ENCODE peak calls at places on chromosome 12, in five cellular contexts. G is GM23338, Y is pancreas, R is endothelial cell of umbilical vein, D is H7. O is an unnamed sample.

GRCh38 chr12:109822416-109822815 is 10.8 kb downstream of the TRPV4 start:
- DNase-seq in R (no peak), Y (no peak), D (no peak), G (no peak), O (no peak)

GRCh38 chr12:113852695-113853490 is 113.2 kb downstream of the RBM19 start:
- DNase-seq in Y (no peak), G (no peak), D (no peak), R (no peak), O (no peak)

GRCh38 chr12:219891-220352 is 6.0 kb upstream of the SLC6A12 start:
- DNase-seq in D (peak; percentile 97), G (peak; percentile 96), Y (peak; percentile 69), R (peak; percentile 16), O (peak; percentile 42)

GRCh38 chr12:111242190-111242589 is 126.7 kb downstream of the PHETA1 start:
- DNase-seq in G (no peak), Y (no peak), R (no peak), D (no peak), O (no peak)

GRCh38 chr12:92561543-92561899 is 141.3 kb upstream of the PLEKHG7 start:
- DNase-seq in D (no peak), R (peak; percentile 72), Y (peak; percentile 70), G (no peak), O (no peak)

GRCh38 chr12:117273091-117273490 is 82.8 kb upstream of the FBXO21 start:
- DNase-seq in Y (no peak), R (no peak), D (no peak), G (no peak), O (no peak)

GRCh38 chr12:66803972-66804371 is 125.1 kb upstream of the GRIP1 start:
- DNase-seq in G (peak; percentile 37), Y (no peak), R (no peak), D (peak; percentile 13), O (no peak)

GRCh38 chr12:88924162-88924561 is 343.9 kb upstream of the KITLG start:
- DNase-seq in Y (no peak), G (no peak), D (no peak), R (no peak), O (no peak)

GRCh38 chr12:121117226-121117777 is 15.4 kb upstream of the P2RX7 start:
- DNase-seq in Y (no peak), G (no peak), R (no peak), D (no peak), O (no peak)

GRCh38 chr12:107931761-107932160 is 157.3 kb downstream of the ASCL4 start:
- DNase-seq in D (no peak), G (no peak), Y (no peak), R (no peak), O (no peak)

GRCh38 chr12:31210104-31210503 is 115.8 kb downstream of the SINHCAF start:
- DNase-seq in D (no peak), G (no peak), Y (no peak), R (no peak), O (no peak)

GRCh38 chr12:3083949-3084348 is 6.8 kb downstream of the TSPAN9 start:
- DNase-seq in R (peak; percentile 33), Y (no peak), D (no peak), G (no peak), O (no peak)
- H3K4me3 ChIP-seq in R (no peak overlapping the region), Y (no peak overlapping the region), D (peak overlapping the region; percentile 8), G (no peak overlapping the region), O (no peak overlapping the region)

GRCh38 chr12:52542785-52543318 is 10.1 kb downstream of the KRT71 start:
- DNase-seq in R (no peak), G (no peak), Y (no peak), D (no peak), O (no peak)

GRCh38 chr12:52541709-52542108 is 11.2 kb downstream of the KRT71 start:
- DNase-seq in G (no peak), Y (no peak), R (no peak), D (no peak), O (no peak)

GRCh38 chr12:52543985-52544888 is 8.7 kb downstream of the KRT71 start:
- DNase-seq in D (peak; percentile 74), G (peak; percentile 18), R (no peak), Y (no peak), O (no peak)

GRCh38 chr12:52540531-52540930 is 12.4 kb downstream of the KRT71 start:
- DNase-seq in G (no peak), Y (no peak), R (no peak), D (no peak), O (no peak)

DNA sequence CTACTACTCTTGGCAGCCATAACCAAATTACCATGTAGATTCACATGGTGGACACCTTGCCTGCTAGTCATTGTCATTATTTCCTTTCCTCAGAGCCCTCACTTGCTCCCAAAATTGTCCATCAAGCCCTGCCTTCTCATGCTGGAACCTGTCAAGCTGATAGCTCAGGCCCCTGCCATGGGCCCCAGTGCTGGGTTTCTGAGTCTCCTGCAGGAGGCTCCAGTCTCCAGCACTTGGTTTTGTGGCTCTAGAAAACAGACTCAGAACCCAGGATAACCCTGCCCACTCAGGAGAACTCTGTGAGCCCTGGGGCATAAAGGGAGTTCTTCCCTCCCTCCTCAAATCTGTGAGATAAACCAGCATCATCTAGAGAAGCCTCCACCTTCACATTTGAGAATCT is 10.8 kb downstream of the KRT71 start:
- DNase-seq in R (no peak), D (no peak), G (no peak), Y (no peak), O (no peak)
- H3K4me3 ChIP-seq in R (no peak overlapping the region), D (no peak overlapping the region), G (no peak overlapping the region), Y (no peak overlapping the region), O (no peak overlapping the region)

DNA sequence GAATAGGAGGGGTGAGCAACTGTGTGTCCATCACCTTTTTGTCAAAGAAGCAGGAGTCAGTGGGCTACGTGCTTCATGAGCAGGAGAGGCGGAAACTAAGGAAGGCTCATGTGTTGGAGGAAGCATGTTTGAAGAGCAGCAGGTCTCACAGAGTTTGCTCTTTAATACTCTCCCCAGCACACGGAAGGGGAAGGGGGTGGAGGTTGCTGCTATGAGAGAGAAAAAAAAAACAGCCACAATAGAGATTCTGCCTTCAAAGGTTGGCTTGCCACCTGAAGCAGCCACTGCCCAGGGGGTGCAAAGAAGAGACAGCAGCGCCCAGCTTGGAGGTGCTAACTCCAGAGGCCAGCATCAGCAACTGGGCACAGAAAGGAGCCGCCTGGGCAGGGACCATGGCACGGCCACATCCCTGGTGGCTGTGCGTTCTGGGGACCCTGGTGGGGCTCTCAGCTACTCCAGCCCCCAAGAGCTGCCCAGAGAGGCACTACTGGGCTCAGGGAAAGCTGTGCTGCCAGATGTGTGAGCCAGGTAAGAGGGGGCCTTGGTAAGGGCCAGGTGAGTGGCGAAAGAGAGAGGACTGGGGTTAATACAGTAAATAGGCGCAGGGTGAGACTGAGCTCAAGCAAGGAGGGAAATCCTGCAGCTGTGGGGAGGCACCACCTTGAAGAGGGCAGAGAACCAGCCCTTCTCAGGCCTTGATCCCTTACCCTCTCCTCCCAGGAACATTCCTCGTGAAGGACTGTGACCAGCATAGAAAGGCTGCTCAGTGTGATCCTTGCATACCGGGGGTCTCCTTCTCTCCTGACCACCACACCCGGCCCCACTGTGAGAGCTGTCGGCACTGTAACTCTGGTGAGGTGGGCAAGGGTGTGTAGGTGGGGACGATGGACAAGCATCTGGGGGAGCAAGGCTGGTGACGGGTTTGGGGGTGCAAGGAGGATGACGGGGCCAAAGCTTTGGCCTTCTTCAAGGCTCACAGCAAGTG is at the start of gene CD27:
- DNase-seq in R (no peak), Y (no peak), G (no peak), D (no peak), O (peak; percentile 54)
- H3K4me3 ChIP-seq in R (no peak within 1 kb of the TSS), Y (no peak within 1 kb of the TSS), G (no peak within 1 kb of the TSS), D (no peak within 1 kb of the TSS), O (peak within 1 kb of the TSS; percentile 100)

GRCh38 chr12:132685400-132685799 is 1.7 kb downstream of the POLE start:
- DNase-seq in G (no peak), Y (no peak), R (no peak), D (no peak), O (no peak)
- H3K4me3 ChIP-seq in G (peak overlapping the region; percentile 69), Y (no peak overlapping the region), R (no peak overlapping the region), D (no peak overlapping the region), O (no peak overlapping the region)

GRCh38 chr12:76276499-76277151 is 71.6 kb downstream of the BBS10 start:
- DNase-seq in D (no peak), G (no peak), R (no peak), Y (no peak), O (no peak)
- H3K4me3 ChIP-seq in D (no peak overlapping the region), G (no peak overlapping the region), R (no peak overlapping the region), Y (no peak overlapping the region), O (no peak overlapping the region)

O was measured in CD8-positive, alpha-beta T cell.